ENCODE peak calls at places on chromosomes 13 and 19, in six cellular contexts. H is GM23338, W is heart left ventricle, S is suprapubic skin, T is lower lobe of right lung, U is MM.1S. F is an unnamed sample. For H3K36me3, the result is how much of the 10 kb centered on the place peaks cover.

GRCh38 chr19:6868341-6868740 is 19.0 kb upstream of the ADGRE1 start:
- DNase-seq in H (no peak), W (no peak), S (no peak), T (peak), U (no peak), F (no peak)

GRCh38 chr19:35871611-35872010 is 3.2 kb downstream of the APLP1 start:
- DNase-seq in H (no peak), W (no peak), S (no peak), T (no peak), U (no peak), F (no peak)

GRCh38 chr19:23273594-23274412 is 23.6 kb upstream of the ZNF724 start:
- DNase-seq in H (peak), W (peak), S (peak), T (peak), U (peak), F (peak)

GRCh38 chr19:48713041-48713863 is 6.3 kb downstream of the MAMSTR start:
- DNase-seq in H (peak), W (no peak), S (no peak), T (no peak), U (no peak), F (no peak)

GRCh38 chr13:104809483-104809882 is 1726.0 kb downstream of the EFNB2 start:
- DNase-seq in H (no peak), W (no peak), S (no peak), T (no peak), U (no peak), F (peak)

GRCh38 chr13:84821261-84821660 is 939.0 kb upstream of the SLITRK1 start:
- DNase-seq in H (no peak), W (no peak), S (no peak), T (no peak), U (no peak), F (no peak)

GRCh38 chr19:58558623-58559274 is 338 bp upstream of the UBE2M start:
- DNase-seq in H (peak), W (peak), S (peak), T (peak), U (peak), F (peak)

GRCh38 chr19:42088471-42089190 is 12.7 kb downstream of the ZNF574 start:
- DNase-seq in H (no peak), W (no peak), S (no peak), T (no peak), U (no peak), F (peak)

GRCh38 chr19:10603873-10604459 is 16.9 kb upstream of the AP1M2 start:
- DNase-seq in H (no peak), W (no peak), S (no peak), T (no peak), U (no peak), F (no peak)

GRCh38 chr19:29563688-29564087 is 37.9 kb downstream of the VSTM2B start:
- DNase-seq in H (no peak), W (no peak), S (no peak), T (no peak), U (no peak), F (no peak)

GRCh38 chr19:42140125-42140754 is 8.0 kb upstream of the POU2F2 start:
- DNase-seq in H (peak), W (peak), S (no peak), T (peak), U (peak), F (peak)

GRCh38 chr19:18995804-18996241 is 37.5 kb downstream of the SUGP2 start:
- DNase-seq in H (peak), W (peak), S (no peak), T (peak), U (peak), F (peak)

DNA sequence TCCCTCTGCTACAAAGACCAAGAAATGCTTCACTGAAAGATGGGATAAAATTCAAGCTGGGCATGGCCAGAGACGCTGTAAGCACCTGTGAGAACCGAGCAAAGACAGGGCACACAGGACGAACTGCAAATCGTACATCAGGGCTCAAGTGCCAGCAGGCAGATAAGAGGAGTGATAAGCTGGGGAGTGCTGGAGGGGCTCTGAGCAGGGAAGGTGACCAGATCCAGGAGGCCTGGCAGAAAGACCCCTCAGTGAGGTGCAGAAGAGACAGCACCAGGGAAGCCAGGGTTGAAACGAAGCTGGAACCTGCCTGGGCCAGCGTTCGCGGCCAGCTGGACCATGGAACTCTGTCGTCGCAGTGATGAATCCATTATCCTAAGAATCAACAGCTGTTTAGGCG is 10.2 kb downstream of the RAB20 start:
- DNase-seq in H (no peak), W (no peak), S (no peak), T (no peak), U (no peak), F (no peak)
- H3K4me3 ChIP-seq in H (no peak), W (no peak), S (no peak), T (no peak), U (no peak), F (no peak)

GRCh38 chr13:66992183-66992582 is 238.0 kb downstream of the PCDH9 start:
- DNase-seq in H (no peak), W (no peak), S (no peak), T (no peak), U (no peak), F (peak)
- TF ChIP-seq CTCF in H (no peak), W (no peak), S (no peak), T (no peak), U (no peak), F (no peak)

GRCh38 chr13:95477187-95477586 is 75.3 kb upstream of the CLDN10 start:
- DNase-seq in H (no peak), W (no peak), S (no peak), T (no peak), U (no peak), F (no peak)
- H3K36me3 ChIP-seq in H (under half), W (under half), S (under half), T (under half), U (under half), F (under half)

DNA sequence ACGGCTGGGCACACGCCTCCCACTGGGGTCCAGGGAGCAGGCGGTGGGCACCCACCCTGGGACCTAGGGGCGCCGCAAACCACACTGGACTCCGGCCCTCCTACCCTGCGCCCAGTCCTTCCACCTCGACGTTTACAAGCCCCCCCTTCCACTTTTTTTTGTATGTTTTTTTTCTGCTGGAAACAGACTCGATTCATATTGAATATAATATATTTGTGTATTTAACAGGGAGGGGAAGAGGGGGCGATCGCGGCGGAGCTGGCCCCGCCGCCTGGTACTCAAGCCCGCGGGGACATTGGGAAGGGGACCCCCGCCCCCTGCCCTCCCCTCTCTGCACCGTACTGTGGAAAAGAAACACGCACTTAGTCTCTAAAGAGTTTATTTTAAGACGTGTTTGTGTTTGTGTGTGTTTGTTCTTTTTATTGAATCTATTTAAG is 1.6 kb downstream of the JUNB start:
- DNase-seq in H (no peak), W (no peak), S (no peak), T (no peak), U (no peak), F (no peak)
- H3K4me3 ChIP-seq in H (peak), W (peak), S (peak), T (peak), U (peak), F (peak)

GRCh38 chr13:103394670-103395069 is 328.5 kb upstream of the SLC10A2 start:
- DNase-seq in H (no peak), W (no peak), S (no peak), T (no peak), U (no peak), F (no peak)

DNA sequence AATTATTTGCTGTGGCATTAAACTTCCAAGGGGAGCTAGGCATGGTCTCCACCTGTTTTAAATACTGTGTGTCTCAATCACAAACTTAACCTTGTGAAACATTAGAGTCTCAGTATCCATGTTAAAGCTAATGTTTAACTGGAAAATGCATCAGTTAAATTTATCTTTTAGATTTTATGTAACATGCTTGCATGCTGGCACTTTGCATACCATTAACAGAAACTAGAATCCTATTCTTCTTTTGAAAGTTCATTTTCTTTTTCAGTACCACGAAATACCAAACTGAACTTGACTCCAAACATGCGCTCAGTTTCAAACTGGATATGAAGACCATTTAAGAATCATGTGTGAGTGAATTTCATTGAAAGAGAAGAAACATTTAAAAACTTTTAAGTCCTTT is 328.9 kb upstream of the SLC10A2 start:
- DNase-seq in H (no peak), W (no peak), S (no peak), T (no peak), U (no peak), F (no peak)
- TF ChIP-seq CTCF in H (no peak), W (no peak), S (no peak), T (no peak), U (no peak), F (no peak)